ENCODE peak calls at places on chromosomes 6 and 20, in six cellular contexts. One of them, this sample, is unnamed.

GRCh38 chr20:23103284-23104018 is 17.3 kb upstream of the CD93 start:
- DNase-seq in sigmoid colon: no peak
- DNase-seq in mammary epithelial cell: no peak
- DNase-seq in tibial artery: no peak
- DNase-seq in astrocyte of the spinal cord: peak; percentile 27
- DNase-seq in Caco-2: no peak
- DNase-seq in this sample: peak; percentile 24

GRCh38 chr6:48568856-48569255 is 457.9 kb upstream of the PTCHD4 start:
- DNase-seq in Caco-2: no peak
- DNase-seq in mammary epithelial cell: no peak
- DNase-seq in astrocyte of the spinal cord: no peak
- DNase-seq in tibial artery: no peak
- DNase-seq in sigmoid colon: no peak
- DNase-seq in this sample: no peak

GRCh38 chr6:133241088-133241900 is at the start of gene EYA4:
- DNase-seq in Caco-2: no peak
- DNase-seq in sigmoid colon: peak; percentile 58
- DNase-seq in tibial artery: no peak
- DNase-seq in mammary epithelial cell: peak; percentile 19
- DNase-seq in astrocyte of the spinal cord: peak; percentile 26
- DNase-seq in this sample: peak; percentile 27

GRCh38 chr6:11663519-11663918 is 115.1 kb downstream of the ADTRP start:
- DNase-seq in tibial artery: no peak
- DNase-seq in astrocyte of the spinal cord: no peak
- DNase-seq in Caco-2: no peak
- DNase-seq in mammary epithelial cell: no peak
- DNase-seq in sigmoid colon: no peak
- DNase-seq in this sample: no peak

GRCh38 chr20:62427172-62428007 is at the start of gene RBBP8NL:
- DNase-seq in sigmoid colon: no peak
- DNase-seq in Caco-2: peak; percentile 100
- DNase-seq in mammary epithelial cell: peak; percentile 92
- DNase-seq in astrocyte of the spinal cord: no peak
- DNase-seq in tibial artery: no peak
- DNase-seq in this sample: peak; percentile 98

GRCh38 chr6:166087848-166088247 is 79.8 kb downstream of the TBXT start:
- DNase-seq in astrocyte of the spinal cord: no peak
- DNase-seq in sigmoid colon: no peak
- DNase-seq in mammary epithelial cell: no peak
- DNase-seq in Caco-2: no peak
- DNase-seq in tibial artery: no peak
- DNase-seq in this sample: no peak

GRCh38 chr20:13382786-13383185 is 161.7 kb downstream of the ISM1 start:
- DNase-seq in Caco-2: no peak
- DNase-seq in mammary epithelial cell: no peak
- DNase-seq in tibial artery: no peak
- DNase-seq in sigmoid colon: no peak
- DNase-seq in astrocyte of the spinal cord: no peak
- DNase-seq in this sample: no peak

GRCh38 chr6:167578371-167578901 is 248.3 kb upstream of the AFDN start:
- DNase-seq in sigmoid colon: peak; percentile 44
- DNase-seq in astrocyte of the spinal cord: no peak
- DNase-seq in Caco-2: no peak
- DNase-seq in mammary epithelial cell: no peak
- DNase-seq in tibial artery: no peak
- DNase-seq in this sample: no peak

GRCh38 chr20:49426873-49427272 is 55.6 kb downstream of the KCNB1 start:
- DNase-seq in Caco-2: no peak
- DNase-seq in mammary epithelial cell: peak; percentile 72
- DNase-seq in astrocyte of the spinal cord: no peak
- DNase-seq in sigmoid colon: no peak
- DNase-seq in tibial artery: no peak
- DNase-seq in this sample: peak; percentile 25

GRCh38 chr20:32560989-32561830 is 23.9 kb downstream of the NOL4L start:
- DNase-seq in mammary epithelial cell: no peak
- DNase-seq in sigmoid colon: no peak
- DNase-seq in Caco-2: no peak
- DNase-seq in tibial artery: no peak
- DNase-seq in astrocyte of the spinal cord: no peak
- DNase-seq in this sample: no peak

GRCh38 chr6:152952045-152952444 is 30.8 kb downstream of the FBXO5 start:
- DNase-seq in mammary epithelial cell: peak; percentile 44
- DNase-seq in astrocyte of the spinal cord: peak; percentile 39
- DNase-seq in tibial artery: no peak
- DNase-seq in Caco-2: no peak
- DNase-seq in sigmoid colon: no peak
- DNase-seq in this sample: no peak

GRCh38 chr20:31720486-31721407 is 1.9 kb downstream of the BCL2L1 start:
- DNase-seq in astrocyte of the spinal cord: no peak
- DNase-seq in tibial artery: no peak
- DNase-seq in Caco-2: peak; percentile 80
- DNase-seq in sigmoid colon: no peak
- DNase-seq in mammary epithelial cell: no peak
- DNase-seq in this sample: no peak

GRCh38 chr6:82687855-82688254 is 324.2 kb downstream of the TPBG start:
- DNase-seq in mammary epithelial cell: no peak
- DNase-seq in sigmoid colon: no peak
- DNase-seq in astrocyte of the spinal cord: no peak
- DNase-seq in Caco-2: no peak
- DNase-seq in tibial artery: no peak
- DNase-seq in this sample: no peak

GRCh38 chr6:40962241-40962640 is 76.8 kb downstream of the UNC5CL start:
- DNase-seq in tibial artery: no peak
- DNase-seq in sigmoid colon: no peak
- DNase-seq in astrocyte of the spinal cord: peak; percentile 87
- DNase-seq in Caco-2: no peak
- DNase-seq in mammary epithelial cell: peak; percentile 97
- DNase-seq in this sample: peak; percentile 98

GRCh38 chr6:146361367-146361924 is 182.2 kb upstream of the RAB32 start:
- DNase-seq in astrocyte of the spinal cord: peak; percentile 46
- DNase-seq in sigmoid colon: no peak
- DNase-seq in mammary epithelial cell: peak; percentile 6
- DNase-seq in Caco-2: no peak
- DNase-seq in tibial artery: no peak
- DNase-seq in this sample: peak; percentile 51

GRCh38 chr6:168088161-168089106 is 9.4 kb upstream of the FRMD1 start:
- DNase-seq in mammary epithelial cell: no peak
- DNase-seq in sigmoid colon: no peak
- DNase-seq in tibial artery: no peak
- DNase-seq in Caco-2: peak; percentile 88
- DNase-seq in astrocyte of the spinal cord: peak; percentile 19
- DNase-seq in this sample: no peak

GRCh38 chr6:89323461-89324098 is 8.5 kb upstream of the GABRR2 start:
- DNase-seq in sigmoid colon: no peak
- DNase-seq in Caco-2: no peak
- DNase-seq in mammary epithelial cell: no peak
- DNase-seq in astrocyte of the spinal cord: peak; percentile 22
- DNase-seq in tibial artery: no peak
- DNase-seq in this sample: no peak

GRCh38 chr20:58552366-58552934 is 37.3 kb upstream of the APCDD1L start:
- DNase-seq in tibial artery: no peak
- DNase-seq in Caco-2: no peak
- DNase-seq in mammary epithelial cell: no peak
- DNase-seq in astrocyte of the spinal cord: no peak
- DNase-seq in sigmoid colon: peak; percentile 13
- DNase-seq in this sample: no peak

GRCh38 chr6:140806431-140806830 is 1326.3 kb upstream of the GJE1 start:
- DNase-seq in mammary epithelial cell: no peak
- DNase-seq in astrocyte of the spinal cord: no peak
- DNase-seq in Caco-2: no peak
- DNase-seq in sigmoid colon: no peak
- DNase-seq in tibial artery: no peak
- DNase-seq in this sample: no peak

GRCh38 chr6:78599526-78599925 is 267.8 kb upstream of the IRAK1BP1 start:
- DNase-seq in astrocyte of the spinal cord: no peak
- DNase-seq in tibial artery: no peak
- DNase-seq in Caco-2: no peak
- DNase-seq in sigmoid colon: no peak
- DNase-seq in mammary epithelial cell: no peak
- DNase-seq in this sample: no peak

GRCh38 chr6:163356324-163356723 is 58.2 kb upstream of the QKI start:
- DNase-seq in mammary epithelial cell: peak; percentile 18
- DNase-seq in Caco-2: no peak
- DNase-seq in sigmoid colon: peak; percentile 81
- DNase-seq in astrocyte of the spinal cord: peak; percentile 77
- DNase-seq in tibial artery: peak; percentile 72
- DNase-seq in this sample: peak; percentile 67

GRCh38 chr6:37396571-37397185 is 36.3 kb upstream of the CMTR1 start:
- DNase-seq in tibial artery: no peak
- DNase-seq in Caco-2: no peak
- DNase-seq in mammary epithelial cell: peak; percentile 9
- DNase-seq in sigmoid colon: no peak
- DNase-seq in astrocyte of the spinal cord: peak; percentile 29
- DNase-seq in this sample: no peak

GRCh38 chr6:167510648-167511047 is 185.8 kb downstream of the TTLL2 start:
- DNase-seq in Caco-2: no peak
- DNase-seq in mammary epithelial cell: no peak
- DNase-seq in astrocyte of the spinal cord: no peak
- DNase-seq in sigmoid colon: peak; percentile 25
- DNase-seq in tibial artery: no peak
- DNase-seq in this sample: no peak

GRCh38 chr6:20400476-20401402 is 940 bp upstream of the E2F3 start:
- DNase-seq in mammary epithelial cell: peak; percentile 40
- DNase-seq in sigmoid colon: peak; percentile 67
- DNase-seq in Caco-2: peak; percentile 45
- DNase-seq in tibial artery: no peak
- DNase-seq in astrocyte of the spinal cord: peak; percentile 33
- DNase-seq in this sample: peak; percentile 65
- TF ChIP-seq CTCF in mammary epithelial cell: peak; percentile 41
- TF ChIP-seq CTCF in sigmoid colon: no peak
- TF ChIP-seq CTCF in Caco-2: peak; percentile 52
- TF ChIP-seq CTCF in tibial artery: peak; percentile 42
- TF ChIP-seq CTCF in astrocyte of the spinal cord: peak; percentile 48
- TF ChIP-seq CTCF in this sample: no peak

GRCh38 chr20:63538204-63539091 is 1.3 kb upstream of the PTK6 start:
- DNase-seq in mammary epithelial cell: no peak
- DNase-seq in Caco-2: peak; percentile 87
- DNase-seq in astrocyte of the spinal cord: no peak
- DNase-seq in sigmoid colon: no peak
- DNase-seq in tibial artery: no peak
- DNase-seq in this sample: peak; percentile 75
- H3K4me3 ChIP-seq in mammary epithelial cell: no peak overlapping the region
- H3K4me3 ChIP-seq in Caco-2: peak overlapping the region; percentile 50
- H3K4me3 ChIP-seq in astrocyte of the spinal cord: peak overlapping the region; percentile 21
- H3K4me3 ChIP-seq in sigmoid colon: peak overlapping the region; percentile 20
- H3K4me3 ChIP-seq in tibial artery: peak overlapping the region; percentile 10
- H3K4me3 ChIP-seq in this sample: no peak overlapping the region

GRCh38 chr6:27867051-27867940 is 44.9 kb downstream of the OR2B2 start:
- DNase-seq in mammary epithelial cell: peak; percentile 66
- DNase-seq in Caco-2: peak; percentile 92
- DNase-seq in sigmoid colon: peak; percentile 73
- DNase-seq in astrocyte of the spinal cord: peak; percentile 90
- DNase-seq in tibial artery: peak; percentile 79
- DNase-seq in this sample: peak; percentile 77

GRCh38 chr6:27864906-27865883 is 47.0 kb downstream of the OR2B2 start:
- DNase-seq in astrocyte of the spinal cord: peak; percentile 98
- DNase-seq in sigmoid colon: peak; percentile 74
- DNase-seq in tibial artery: peak; percentile 76
- DNase-seq in Caco-2: peak; percentile 89
- DNase-seq in mammary epithelial cell: peak; percentile 95
- DNase-seq in this sample: peak; percentile 99

GRCh38 chr6:27867941-27868705 is 44.1 kb downstream of the OR2B2 start:
- DNase-seq in mammary epithelial cell: no peak
- DNase-seq in sigmoid colon: no peak
- DNase-seq in Caco-2: no peak
- DNase-seq in tibial artery: no peak
- DNase-seq in astrocyte of the spinal cord: peak; percentile 49
- DNase-seq in this sample: no peak

GRCh38 chr6:27865952-27866369 is 46.2 kb downstream of the OR2B2 start:
- DNase-seq in Caco-2: peak; percentile 60
- DNase-seq in sigmoid colon: no peak
- DNase-seq in astrocyte of the spinal cord: no peak
- DNase-seq in mammary epithelial cell: peak; percentile 45
- DNase-seq in tibial artery: no peak
- DNase-seq in this sample: peak; percentile 28

GRCh38 chr6:27866370-27867050 is 45.7 kb downstream of the OR2B2 start:
- DNase-seq in Caco-2: peak; percentile 52
- DNase-seq in astrocyte of the spinal cord: peak; percentile 87
- DNase-seq in sigmoid colon: no peak
- DNase-seq in mammary epithelial cell: peak; percentile 57
- DNase-seq in tibial artery: no peak
- DNase-seq in this sample: peak; percentile 67
- TF ChIP-seq CTCF in Caco-2: no peak
- TF ChIP-seq CTCF in astrocyte of the spinal cord: no peak
- TF ChIP-seq CTCF in sigmoid colon: no peak
- TF ChIP-seq CTCF in mammary epithelial cell: no peak
- TF ChIP-seq CTCF in tibial artery: no peak
- TF ChIP-seq CTCF in this sample: no peak

DNA sequence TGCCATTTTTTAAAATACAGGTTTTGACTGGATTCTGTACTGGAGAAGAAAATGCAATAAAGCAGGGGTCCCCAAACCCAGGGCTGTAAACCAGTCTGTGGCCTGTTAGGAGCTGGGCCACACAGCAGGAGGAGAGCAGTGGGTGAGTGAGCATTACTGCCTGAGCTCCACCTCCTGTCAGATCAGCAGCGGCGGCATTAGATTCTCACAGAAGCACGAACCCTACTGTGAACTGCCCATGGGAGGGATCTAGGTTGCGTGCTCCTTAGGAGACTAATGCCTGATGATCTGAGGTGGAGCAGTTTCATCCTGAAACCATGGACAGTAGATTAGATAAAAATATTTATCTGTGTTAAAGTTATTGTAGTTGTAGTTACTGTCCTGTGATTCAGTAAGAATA is 21.1 kb upstream of the FBXO9 start:
- DNase-seq in tibial artery: no peak
- DNase-seq in mammary epithelial cell: no peak
- DNase-seq in sigmoid colon: no peak
- DNase-seq in astrocyte of the spinal cord: peak; percentile 66
- DNase-seq in Caco-2: no peak
- DNase-seq in this sample: no peak
- H3K4me3 ChIP-seq in tibial artery: no peak overlapping the region
- H3K4me3 ChIP-seq in mammary epithelial cell: no peak overlapping the region
- H3K4me3 ChIP-seq in sigmoid colon: no peak overlapping the region
- H3K4me3 ChIP-seq in astrocyte of the spinal cord: no peak overlapping the region
- H3K4me3 ChIP-seq in Caco-2: no peak overlapping the region
- H3K4me3 ChIP-seq in this sample: no peak overlapping the region

GRCh38 chr20:20237093-20237959 is 130.6 kb upstream of the INSM1 start:
- DNase-seq in astrocyte of the spinal cord: no peak
- DNase-seq in sigmoid colon: no peak
- DNase-seq in Caco-2: peak; percentile 66
- DNase-seq in tibial artery: no peak
- DNase-seq in mammary epithelial cell: peak; percentile 29
- DNase-seq in this sample: peak; percentile 47
- TF ChIP-seq CTCF in astrocyte of the spinal cord: peak; percentile 78
- TF ChIP-seq CTCF in sigmoid colon: peak; percentile 48
- TF ChIP-seq CTCF in Caco-2: peak; percentile 83
- TF ChIP-seq CTCF in tibial artery: peak; percentile 62
- TF ChIP-seq CTCF in mammary epithelial cell: peak; percentile 83
- TF ChIP-seq CTCF in this sample: peak; percentile 89

This sample was measured in epithelial cell of esophagus.